ENCODE peak calls at places on chromosomes 16 and 17, in seven cellular contexts. U, D, G, V, K, J and I are unnamed samples. For H3K4me1, the result is how much of the 10 kb centered on the place peaks cover.

GRCh38 chr17:56153215-56153614 is at the start of gene ANKFN1:
- DNase-seq in U (no peak), D (no peak), G (no peak), V (no peak), K (no peak), J (no peak), I (no peak)

GRCh38 chr16:82728901-82729300 is 102.1 kb downstream of the CDH13 start:
- DNase-seq in U (no peak), D (no peak), G (no peak), V (no peak), K (no peak), J (no peak), I (no peak)

GRCh38 chr16:79411357-79411756 is 189.2 kb downstream of the MAF start:
- DNase-seq in U (no peak), D (no peak), G (no peak), V (no peak), K (no peak), J (no peak), I (no peak)

GRCh38 chr16:29972500-29972899 is 1.2 kb upstream of the TAOK2 start:
- DNase-seq in U (no peak), D (no peak), G (no peak), V (no peak), K (no peak), J (no peak), I (no peak)

GRCh38 chr16:9755076-9755475 is 427.2 kb downstream of the GRIN2A start:
- DNase-seq in U (no peak), D (no peak), G (no peak), V (no peak), K (no peak), J (no peak), I (no peak)

GRCh38 chr16:12097523-12098428 is 121.2 kb downstream of the SNX29 start:
- DNase-seq in U (no peak), D (no peak), G (peak), V (peak), K (no peak), J (peak), I (no peak)

GRCh38 chr16:3059041-3059722 is 6.3 kb upstream of the IL32 start:
- DNase-seq in U (peak), D (peak), G (peak), V (peak), K (peak), J (peak), I (peak)

GRCh38 chr16:46911650-46912049 is 27.5 kb downstream of the GPT2 start:
- DNase-seq in U (no peak), D (no peak), G (no peak), V (no peak), K (no peak), J (no peak), I (no peak)

GRCh38 chr17:78434455-78435329 is 56.2 kb downstream of the PGS1 start:
- DNase-seq in U (no peak), D (no peak), G (no peak), V (no peak), K (no peak), J (no peak), I (no peak)

GRCh38 chr17:5580367-5580766 is 3.9 kb downstream of the NLRP1 start:
- DNase-seq in U (no peak), D (no peak), G (peak), V (peak), K (no peak), J (no peak), I (no peak)

GRCh38 chr17:15973016-15973415 is 26.5 kb downstream of the ZSWIM7 start:
- DNase-seq in U (no peak), D (no peak), G (no peak), V (peak), K (no peak), J (no peak), I (no peak)

GRCh38 chr17:27430882-27431491 is 25.3 kb upstream of the KSR1 start:
- DNase-seq in U (peak), D (no peak), G (peak), V (peak), K (no peak), J (no peak), I (peak)

GRCh38 chr16:86222965-86223551 is 287.3 kb upstream of the FOXF1 start:
- DNase-seq in U (no peak), D (no peak), G (peak), V (peak), K (no peak), J (no peak), I (no peak)

GRCh38 chr16:66250686-66251405 is 115.6 kb upstream of the CDH5 start:
- DNase-seq in U (no peak), D (no peak), G (peak), V (peak), K (peak), J (peak), I (peak)

GRCh38 chr17:15931394-15931793 is 13.5 kb upstream of the ADORA2B start:
- DNase-seq in U (no peak), D (no peak), G (no peak), V (peak), K (no peak), J (no peak), I (no peak)

DNA sequence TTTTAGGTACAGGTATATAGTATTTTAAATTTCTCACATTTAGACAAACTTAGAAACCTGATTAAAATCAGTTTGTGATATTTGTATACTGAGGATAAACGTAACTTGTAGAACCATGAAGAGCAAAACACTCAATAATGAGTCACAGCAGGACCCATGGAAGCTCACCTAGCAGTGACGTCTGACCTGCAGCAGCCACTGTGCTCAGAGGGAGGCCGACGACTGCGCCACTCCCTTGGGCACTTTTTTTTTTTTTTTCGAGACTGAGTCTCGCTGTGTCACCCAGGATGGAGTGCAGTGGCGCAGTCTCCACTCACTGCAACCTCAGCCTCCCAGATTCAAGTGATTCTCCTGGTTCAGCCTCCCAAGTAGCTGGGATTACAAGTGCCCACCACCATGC is 106.2 kb upstream of the AXIN2 start:
- DNase-seq in U (no peak), D (no peak), G (no peak), V (no peak), K (no peak), J (no peak), I (no peak)
- H3K4me1 ChIP-seq in U (under half), D (under half), G (under half), V (under half), K (under half), J (under half), I (under half)

GRCh38 chr17:40329981-40330794 is 21.2 kb downstream of the RARA start:
- DNase-seq in U (no peak), D (no peak), G (no peak), V (no peak), K (no peak), J (peak), I (peak)

GRCh38 chr17:40327244-40327666 is 18.3 kb downstream of the RARA start:
- DNase-seq in U (no peak), D (no peak), G (no peak), V (no peak), K (peak), J (no peak), I (peak)

GRCh38 chr17:40327735-40328385 is 18.9 kb downstream of the RARA start:
- DNase-seq in U (no peak), D (no peak), G (no peak), V (no peak), K (no peak), J (peak), I (no peak)

GRCh38 chr17:40326832-40327199 is 17.8 kb downstream of the RARA start:
- DNase-seq in U (no peak), D (no peak), G (no peak), V (no peak), K (peak), J (no peak), I (no peak)

GRCh38 chr17:40328386-40328766 is 19.4 kb downstream of the RARA start:
- DNase-seq in U (no peak), D (no peak), G (no peak), V (no peak), K (no peak), J (no peak), I (no peak)
- H3K4me1 ChIP-seq in U (half or more), D (half or more), G (half or more), V (under half), K (half or more), J (half or more), I (half or more)

GRCh38 chr17:7562208-7562605 is 488 bp downstream of the SENP3 start:
- DNase-seq in U (no peak), D (no peak), G (no peak), V (no peak), K (no peak), J (no peak), I (no peak)
- H3K4me1 ChIP-seq in U (under half), D (under half), G (under half), V (under half), K (half or more), J (half or more), I (under half)

GRCh38 chr17:82241926-82242697 is 13.3 kb downstream of the SLC16A3 start:
- DNase-seq in U (no peak), D (no peak), G (no peak), V (peak), K (no peak), J (peak), I (no peak)
- H3K4me1 ChIP-seq in U (half or more), D (under half), G (under half), V (under half), K (half or more), J (half or more), I (half or more)

GRCh38 chr17:75876190-75876937 is 2.0 kb downstream of the TRIM47 start:
- DNase-seq in U (peak), D (peak), G (no peak), V (peak), K (no peak), J (peak), I (peak)
- H3K4me1 ChIP-seq in U (under half), D (under half), G (under half), V (under half), K (half or more), J (under half), I (under half)